ENCODE peak calls at places on chromosome 12, in eight cellular contexts. R is IMR-90, W is uterus, P is body of pancreas, K is endothelial cell of umbilical vein, Z is A549, V is HepG2, S is tibial nerve. L is an unnamed sample. For H3K4me1, the result is how much of the 10 kb centered on the place peaks cover.

GRCh38 chr12:94245984-94246383 is 97.6 kb downstream of the PLXNC1 start:
- DNase-seq in R (no peak), W (no peak), P (no peak), K (no peak), Z (no peak), V (no peak), S (no peak), L (no peak)

GRCh38 chr12:43241971-43242370 is 310.0 kb downstream of the ADAMTS20 start:
- DNase-seq in R (peak), W (no peak), P (no peak), K (peak), Z (no peak), V (no peak), S (no peak), L (no peak)

GRCh38 chr12:4084631-4085030 is 188.9 kb upstream of the CCND2 start:
- DNase-seq in R (no peak), W (no peak), P (no peak), K (no peak), Z (no peak), V (no peak), S (no peak), L (no peak)

GRCh38 chr12:110355080-110355479 is 48.4 kb downstream of the ANAPC7 start:
- DNase-seq in R (no peak), W (no peak), P (no peak), K (no peak), Z (peak), V (peak), S (no peak), L (no peak)

GRCh38 chr12:50934371-50934851 is 17.9 kb upstream of the HIGD1C start:
- DNase-seq in R (no peak), W (no peak), P (no peak), K (no peak), Z (no peak), V (no peak), S (no peak), L (no peak)

GRCh38 chr12:52271157-52271556 is 3.3 kb upstream of the KRT86 start:
- DNase-seq in R (peak), W (no peak), P (no peak), K (no peak), Z (no peak), V (no peak), S (no peak), L (no peak)

GRCh38 chr12:120468846-120469449 is 600 bp downstream of the SRSF9 start:
- DNase-seq in R (peak), W (peak), P (peak), K (peak), Z (peak), V (no peak), S (peak), L (peak)

GRCh38 chr12:92629349-92630065 is 73.3 kb upstream of the PLEKHG7 start:
- DNase-seq in R (peak), W (no peak), P (peak), K (peak), Z (no peak), V (no peak), S (peak), L (peak)

GRCh38 chr12:89919241-89919906 is 210.7 kb upstream of the ATP2B1 start:
- DNase-seq in R (no peak), W (no peak), P (no peak), K (no peak), Z (no peak), V (no peak), S (no peak), L (no peak)

GRCh38 chr12:129190827-129191226 is 337.5 kb downstream of the GLT1D1 start:
- DNase-seq in R (no peak), W (no peak), P (no peak), K (no peak), Z (no peak), V (no peak), S (no peak), L (no peak)

GRCh38 chr12:131281016-131281415 is 327.3 kb downstream of the ADGRD1 start:
- DNase-seq in R (no peak), W (no peak), P (peak), K (no peak), Z (no peak), V (no peak), S (no peak), L (no peak)

GRCh38 chr12:75116611-75117010 is 93.0 kb downstream of the KCNC2 start:
- DNase-seq in R (no peak), W (no peak), P (no peak), K (no peak), Z (no peak), V (no peak), S (no peak), L (no peak)

GRCh38 chr12:30046376-30046775 is 262.6 kb upstream of the TMTC1 start:
- DNase-seq in R (no peak), W (no peak), P (no peak), K (no peak), Z (no peak), V (no peak), S (no peak), L (no peak)

GRCh38 chr12:6666211-6666610 is 3.3 kb upstream of the ING4 start:
- DNase-seq in R (no peak), W (no peak), P (no peak), K (no peak), Z (no peak), V (no peak), S (no peak), L (no peak)

GRCh38 chr12:109462868-109463692 is 14.0 kb downstream of the KCTD10 start:
- DNase-seq in R (peak), W (peak), P (peak), K (peak), Z (peak), V (peak), S (peak), L (peak)

GRCh38 chr12:25767613-25768012 is 190.9 kb upstream of the RASSF8 start:
- DNase-seq in R (peak), W (no peak), P (no peak), K (no peak), Z (no peak), V (no peak), S (no peak), L (no peak)

GRCh38 chr12:12503384-12504078 is 59.1 kb downstream of the DUSP16 start:
- DNase-seq in R (no peak), W (no peak), P (no peak), K (no peak), Z (no peak), V (no peak), S (no peak), L (no peak)

GRCh38 chr12:4908694-4909396 is 860 bp upstream of the KCNA1 start:
- DNase-seq in R (no peak), W (no peak), P (no peak), K (no peak), Z (no peak), V (no peak), S (no peak), L (peak)

GRCh38 chr12:104668274-104668718 is 211.5 kb downstream of the CHST11 start:
- DNase-seq in R (peak), W (peak), P (no peak), K (no peak), Z (no peak), V (no peak), S (no peak), L (peak)

GRCh38 chr12:121815221-121815620 is 11.4 kb downstream of the SETD1B start:
- DNase-seq in R (no peak), W (no peak), P (no peak), K (no peak), Z (no peak), V (no peak), S (no peak), L (no peak)

GRCh38 chr12:92735131-92735721 is 32.4 kb downstream of the PLEKHG7 start:
- DNase-seq in R (peak), W (no peak), P (no peak), K (peak), Z (peak), V (no peak), S (no peak), L (peak)

GRCh38 chr12:29578070-29578469 is 80.6 kb upstream of the OVCH1 start:
- DNase-seq in R (no peak), W (no peak), P (no peak), K (peak), Z (no peak), V (no peak), S (no peak), L (no peak)

GRCh38 chr12:68291396-68292036 is 38.1 kb upstream of the IL22 start:
- DNase-seq in R (no peak), W (no peak), P (no peak), K (no peak), Z (no peak), V (no peak), S (no peak), L (no peak)

GRCh38 chr12:114481200-114481535 is 75.2 kb upstream of the TBX5 start:
- DNase-seq in R (no peak), W (no peak), P (no peak), K (no peak), Z (no peak), V (no peak), S (no peak), L (no peak)

DNA sequence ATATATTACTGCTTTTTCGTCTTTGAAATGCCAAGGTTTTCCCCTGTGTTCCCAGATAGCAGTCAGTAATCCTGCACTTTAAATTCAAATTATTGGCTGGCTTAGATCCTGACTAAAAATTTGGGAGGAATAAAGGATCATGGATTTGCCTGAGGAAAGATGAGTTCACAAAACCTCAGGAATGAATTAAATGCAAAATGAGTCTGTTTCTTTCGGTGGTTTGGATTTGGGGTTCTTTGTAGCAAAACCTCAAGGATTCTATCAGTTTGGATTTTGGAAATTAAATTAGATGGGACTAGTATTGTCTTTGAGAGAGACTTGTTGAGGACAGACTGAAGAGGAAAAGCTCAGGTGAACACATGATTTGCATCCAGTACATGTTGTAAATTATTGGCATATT is 36.1 kb downstream of the PPFIBP1 start:
- DNase-seq in R (no peak), W (no peak), P (no peak), K (no peak), Z (no peak), V (no peak), S (no peak), L (no peak)
- H3K4me1 ChIP-seq in R (under half), W (under half), P (under half), K (half or more), Z (under half), V (under half), S (under half), L (half or more)

GRCh38 chr12:98419795-98420402 is 95.5 kb upstream of the TMPO start:
- DNase-seq in R (no peak), W (no peak), P (no peak), K (no peak), Z (no peak), V (no peak), S (no peak), L (peak)
- TF ChIP-seq POLR2A in R (no peak), W (no peak), P (no peak), K (no peak), Z (no peak), V (no peak), S (no peak), L (no peak)

GRCh38 chr12:54037360-54038259 is 4.8 kb downstream of the HOXC5 start:
- DNase-seq in R (no peak), W (no peak), P (no peak), K (no peak), Z (no peak), V (no peak), S (no peak), L (no peak)

GRCh38 chr12:54038260-54038759 is 5.5 kb downstream of the HOXC5 start:
- DNase-seq in R (no peak), W (no peak), P (no peak), K (no peak), Z (no peak), V (no peak), S (no peak), L (no peak)

GRCh38 chr12:54034784-54035310 is 2.0 kb downstream of the HOXC5 start:
- DNase-seq in R (no peak), W (no peak), P (no peak), K (no peak), Z (no peak), V (no peak), S (no peak), L (no peak)

GRCh38 chr12:54035561-54036377 is 2.9 kb downstream of the HOXC5 start:
- DNase-seq in R (no peak), W (no peak), P (no peak), K (no peak), Z (no peak), V (no peak), S (no peak), L (no peak)

GRCh38 chr12:54036620-54037359 is 3.9 kb downstream of the HOXC5 start:
- DNase-seq in R (no peak), W (no peak), P (no peak), K (no peak), Z (peak), V (no peak), S (no peak), L (no peak)
- TF ChIP-seq CTCF in R (no peak), W (no peak), P (no peak), K (no peak), Z (no peak), V (no peak), S (no peak), L (no peak)

GRCh38 chr12:27852742-27853141 is 72.7 kb upstream of the MANSC4 start:
- DNase-seq in R (no peak), W (no peak), P (no peak), K (no peak), Z (no peak), V (no peak), S (no peak), L (no peak)

GRCh38 chr12:27851311-27851710 is 71.3 kb upstream of the MANSC4 start:
- DNase-seq in R (no peak), W (no peak), P (no peak), K (no peak), Z (no peak), V (no peak), S (no peak), L (no peak)

GRCh38 chr12:27852117-27852516 is 72.1 kb upstream of the MANSC4 start:
- DNase-seq in R (no peak), W (no peak), P (no peak), K (no peak), Z (no peak), V (no peak), S (no peak), L (no peak)
- H3K4me1 ChIP-seq in R (under half), W (under half), P (under half), K (under half), Z (under half), V (under half), S (under half), L (under half)

GRCh38 chr12:124913474-124914391 is 717 bp downstream of the UBC start:
- DNase-seq in R (peak), W (peak), P (peak), K (peak), Z (peak), V (peak), S (peak), L (peak)
- TF ChIP-seq POLR2A in R (no peak), W (no peak), P (no peak), K (no peak), Z (peak), V (no peak), S (no peak), L (no peak)

L was measured in thyroid gland.